ENCODE peak calls at places on chromosomes 7 and 10, in four cellular contexts. D is kidney epithelial cell, P is astrocyte, G is NCI-H1417. M is an unnamed sample.
A peak's percentile ranks its signal among the peaks of the same experiment; 100 is the strongest.

GRCh38 chr10:104642311-104643022 is 1.4 kb downstream of the SORCS3 start:
- DNase-seq in P (peak; percentile 2), G (peak; percentile 67), D (no peak), M (no peak)

GRCh38 chr10:80194373-80195045 is 10.8 kb downstream of the ANXA11 start:
- DNase-seq in D (no peak), G (no peak), P (no peak), M (no peak)

GRCh38 chr10:77501846-77502251 is 135.8 kb downstream of the KCNMA1 start:
- DNase-seq in G (no peak), D (no peak), P (peak; percentile 43), M (no peak)

GRCh38 chr7:28329616-28330373 is 82.5 kb upstream of the CREB5 start:
- DNase-seq in P (no peak), G (peak; percentile 78), D (no peak), M (no peak)

GRCh38 chr7:24978837-24979469 is 1.0 kb downstream of the OSBPL3 start:
- DNase-seq in D (no peak), P (peak; percentile 60), G (no peak), M (no peak)

GRCh38 chr10:84715911-84716310 is 387.5 kb downstream of the CCSER2 start:
- DNase-seq in P (no peak), D (no peak), G (peak; percentile 14), M (peak; percentile 40)

GRCh38 chr7:93442478-93443224 is 131.9 kb downstream of the CALCR start:
- DNase-seq in P (no peak), D (peak; percentile 1), G (peak; percentile 38), M (peak; percentile 43)

GRCh38 chr10:126702181-126702580 is 31.7 kb upstream of the C10orf90 start:
- DNase-seq in G (no peak), P (peak; percentile 75), D (no peak), M (peak; percentile 37)